ENCODE peak calls at places on chromosomes 7 and 10, in nine cellular contexts. J is adrenal gland; S is astrocyte; A is suprapubic skin; X is HCT116; G is naive thymus-derived CD4-positive, alpha-beta T cell; H is keratinocyte; C is A549; M is endodermal cell. R is an unnamed sample. For H3K4me1, the result is how much of the 10 kb centered on the place peaks cover.

GRCh38 chr7:151085691-151086620 is at the start of gene AGAP3:
- DNase-seq in J (peak), S (peak), A (peak), X (peak), G (peak), H (no peak), C (peak), M (peak), R (peak)

GRCh38 chr7:153401795-153402720 is 642.5 kb downstream of the ACTR3B start:
- DNase-seq in J (no peak), S (no peak), A (no peak), X (no peak), G (no peak), H (no peak), C (no peak), M (no peak), R (no peak)

GRCh38 chr7:3683886-3684539 is 383.0 kb downstream of the SDK1 start:
- DNase-seq in J (no peak), S (no peak), A (no peak), X (no peak), G (no peak), H (no peak), C (no peak), M (peak), R (no peak)

GRCh38 chr7:111459757-111460280 is 102.5 kb downstream of the IMMP2L start:
- DNase-seq in J (no peak), S (no peak), A (no peak), X (no peak), G (no peak), H (no peak), C (no peak), M (no peak), R (no peak)

GRCh38 chr10:26318672-26319071 is 102.1 kb downstream of the GAD2 start:
- DNase-seq in J (no peak), S (no peak), A (no peak), X (no peak), G (no peak), H (no peak), C (no peak), M (no peak), R (no peak)

GRCh38 chr7:24956021-24956420 is 24.0 kb downstream of the OSBPL3 start:
- DNase-seq in J (no peak), S (no peak), A (no peak), X (no peak), G (no peak), H (no peak), C (no peak), M (no peak), R (no peak)

GRCh38 chr7:149310113-149310836 is 48.3 kb downstream of the ZNF783 start:
- DNase-seq in J (peak), S (peak), A (no peak), X (peak), G (peak), H (peak), C (peak), M (no peak), R (no peak)

GRCh38 chr7:43071604-43072003 is 40.8 kb upstream of the HECW1 start:
- DNase-seq in J (no peak), S (no peak), A (no peak), X (peak), G (no peak), H (no peak), C (peak), M (peak), R (no peak)

GRCh38 chr7:44194069-44194468 is 4.8 kb upstream of the GCK start:
- DNase-seq in J (no peak), S (no peak), A (peak), X (no peak), G (no peak), H (no peak), C (no peak), M (no peak), R (no peak)

GRCh38 chr10:97332586-97333350 is 1.8 kb downstream of the FRAT2 start:
- DNase-seq in J (peak), S (peak), A (no peak), X (no peak), G (no peak), H (no peak), C (peak), M (peak), R (no peak)

GRCh38 chr7:20577362-20578069 is 38.0 kb upstream of the ABCB5 start:
- DNase-seq in J (no peak), S (peak), A (no peak), X (no peak), G (no peak), H (no peak), C (no peak), M (no peak), R (no peak)

GRCh38 chr7:151086802-151087246 is 549 bp downstream of the AGAP3 start:
- DNase-seq in J (peak), S (no peak), A (no peak), X (no peak), G (peak), H (no peak), C (no peak), M (peak), R (peak)

GRCh38 chr10:102152545-102152890 is 329 bp downstream of the NOLC1 start:
- DNase-seq in J (no peak), S (no peak), A (no peak), X (no peak), G (no peak), H (no peak), C (no peak), M (no peak), R (no peak)

GRCh38 chr7:1095621-1096155 is 7.8 kb downstream of the GPER1 start:
- DNase-seq in J (no peak), S (no peak), A (no peak), X (no peak), G (no peak), H (no peak), C (no peak), M (no peak), R (no peak)

GRCh38 chr10:46239999-46240683 is 46.7 kb upstream of the ANTXRL start:
- DNase-seq in J (no peak), S (no peak), A (no peak), X (no peak), G (no peak), H (no peak), C (no peak), M (peak), R (no peak)

GRCh38 chr7:16071246-16071857 is 350.0 kb downstream of the CRPPA start:
- DNase-seq in J (no peak), S (peak), A (no peak), X (peak), G (peak), H (peak), C (peak), M (peak), R (no peak)

GRCh38 chr10:48456808-48457761 is 147.8 kb downstream of the ARHGAP22 start:
- DNase-seq in J (no peak), S (no peak), A (peak), X (no peak), G (no peak), H (no peak), C (no peak), M (peak), R (no peak)
- H3K4me1 ChIP-seq in J (under half), S (under half), A (under half), X (under half), G (under half), H (under half), C (under half), M (under half), R (under half)

GRCh38 chr7:27655184-27655583 is 7.5 kb downstream of the HIBADH start:
- DNase-seq in J (no peak), S (no peak), A (no peak), X (no peak), G (no peak), H (no peak), C (no peak), M (no peak), R (no peak)

GRCh38 chr7:27651702-27652101 is 11.0 kb downstream of the HIBADH start:
- DNase-seq in J (no peak), S (peak), A (no peak), X (no peak), G (no peak), H (no peak), C (no peak), M (no peak), R (no peak)

GRCh38 chr7:27661776-27662489 is 750 bp downstream of the HIBADH start:
- DNase-seq in J (peak), S (no peak), A (no peak), X (no peak), G (peak), H (no peak), C (peak), M (peak), R (no peak)

GRCh38 chr7:27652518-27652917 is 10.2 kb downstream of the HIBADH start:
- DNase-seq in J (no peak), S (no peak), A (no peak), X (no peak), G (no peak), H (no peak), C (no peak), M (no peak), R (no peak)

DNA sequence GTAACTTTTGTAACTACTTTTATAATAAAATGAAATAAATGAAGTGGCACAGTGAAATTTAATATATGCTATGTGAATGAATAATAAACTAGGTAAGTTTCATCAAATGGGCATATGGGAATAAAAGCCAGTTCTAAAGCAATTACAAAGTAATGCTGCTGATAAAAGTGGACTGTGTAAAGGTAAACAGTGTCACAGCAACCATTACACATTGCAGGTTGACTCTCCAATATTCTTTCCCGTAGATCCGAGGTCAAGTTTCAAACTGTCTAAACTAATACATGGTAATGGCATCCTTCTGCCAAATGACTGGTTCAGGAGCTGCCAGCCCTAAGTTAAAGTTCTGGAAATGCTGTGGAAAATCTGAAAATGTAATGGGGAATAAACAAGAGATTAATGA is 6.0 kb downstream of the HIBADH start:
- DNase-seq in J (no peak), S (no peak), A (no peak), X (no peak), G (no peak), H (no peak), C (no peak), M (no peak), R (no peak)
- H3K27ac ChIP-seq in J (no peak), S (no peak), A (no peak), X (no peak), G (no peak), H (no peak), C (no peak), M (no peak), R (no peak)

GRCh38 chr10:52376665-52377354 is 62.7 kb downstream of the DKK1 start:
- DNase-seq in J (no peak), S (no peak), A (no peak), X (no peak), G (no peak), H (no peak), C (no peak), M (no peak), R (no peak)
- H3K4me1 ChIP-seq in J (under half), S (under half), A (under half), X (under half), G (under half), H (under half), C (under half), M (under half), R (under half)

GRCh38 chr7:134878731-134879295 is 99.4 kb downstream of the CALD1 start:
- DNase-seq in J (no peak), S (no peak), A (no peak), X (no peak), G (no peak), H (no peak), C (no peak), M (no peak), R (no peak)

GRCh38 chr7:134879815-134880475 is 100.5 kb downstream of the CALD1 start:
- DNase-seq in J (no peak), S (no peak), A (no peak), X (no peak), G (no peak), H (no peak), C (no peak), M (no peak), R (no peak)

GRCh38 chr7:134885967-134886352 is 100.3 kb upstream of the AGBL3 start:
- DNase-seq in J (no peak), S (peak), A (no peak), X (no peak), G (no peak), H (no peak), C (peak), M (no peak), R (no peak)

GRCh38 chr7:134886353-134887057 is 99.8 kb upstream of the AGBL3 start:
- DNase-seq in J (peak), S (peak), A (no peak), X (no peak), G (peak), H (no peak), C (no peak), M (no peak), R (no peak)

DNA sequence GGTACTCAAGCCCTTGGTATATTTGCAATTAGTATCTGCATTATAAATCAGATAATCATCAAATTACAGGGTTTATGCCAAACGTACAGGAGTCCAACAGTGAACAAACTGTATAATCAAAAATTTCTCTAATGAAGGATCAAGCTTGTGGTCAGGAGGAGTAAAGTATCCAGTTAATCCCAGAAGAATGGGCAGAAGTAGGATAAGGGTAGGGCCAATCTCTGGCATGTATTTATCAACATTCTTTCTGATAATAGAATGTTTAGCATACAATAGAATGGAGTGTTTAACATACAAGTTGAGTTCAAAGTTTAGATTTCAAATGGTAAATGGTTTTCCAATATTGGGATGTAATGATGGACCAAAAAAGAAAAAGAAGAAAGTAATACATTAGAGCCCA is 103.0 kb downstream of the CALD1 start:
- DNase-seq in J (no peak), S (no peak), A (no peak), X (no peak), G (no peak), H (no peak), C (no peak), M (no peak), R (no peak)
- H3K27ac ChIP-seq in J (no peak), S (no peak), A (no peak), X (no peak), G (no peak), H (no peak), C (no peak), M (no peak), R (no peak)

DNA sequence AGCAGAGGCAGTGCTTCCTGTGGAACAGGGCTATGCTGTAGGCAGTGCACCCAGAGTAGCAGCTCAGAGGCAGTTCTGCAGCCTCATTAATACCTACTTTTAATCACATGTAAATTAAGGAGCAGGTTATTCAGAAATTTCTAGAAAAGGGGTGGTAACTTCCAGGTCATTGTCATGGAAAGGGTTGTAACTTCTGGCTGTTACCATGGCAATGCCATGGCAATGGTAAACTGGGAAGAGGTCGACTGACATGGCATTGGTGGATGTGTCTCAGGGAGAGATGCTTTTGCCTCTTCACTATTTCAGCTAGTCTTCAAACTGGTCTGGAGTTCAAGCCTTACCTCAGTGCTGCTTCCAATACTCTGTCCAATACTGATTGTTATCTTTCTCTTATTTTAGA is 29.2 kb downstream of the PRSS58 start:
- DNase-seq in J (no peak), S (no peak), A (no peak), X (no peak), G (no peak), H (no peak), C (no peak), M (no peak), R (no peak)
- H3K4me1 ChIP-seq in J (under half), S (under half), A (under half), X (under half), G (under half), H (under half), C (under half), M (under half), R (under half)